ENCODE peak calls at places on chromosome 7, in six cellular contexts. O is GM12891; Y is frontal cortex; X is effector CD4-positive, alpha-beta T cell; R is fibroblast of the conjunctiva; K is effector memory CD8-positive, alpha-beta T cell. L is an unnamed sample.

GRCh38 chr7:87058739-87059524 is 522 bp downstream of the ELAPOR2 start:
- DNase-seq in O (peak; percentile 14), Y (no peak), X (peak; percentile 10), R (no peak), K (peak; percentile 6), L (no peak)

GRCh38 chr7:16851829-16852228 is 30.0 kb downstream of the AGR3 start:
- DNase-seq in O (no peak), Y (no peak), X (no peak), R (no peak), K (no peak), L (no peak)

GRCh38 chr7:126803060-126803665 is 449.6 kb downstream of the GRM8 start:
- DNase-seq in O (peak; percentile 39), Y (no peak), X (no peak), R (peak; percentile 37), K (peak; percentile 8), L (no peak)

GRCh38 chr7:99365318-99366141 is 9.0 kb upstream of the ARPC1B start:
- DNase-seq in O (peak; percentile 61), Y (no peak), X (peak; percentile 67), R (no peak), K (peak; percentile 59), L (no peak)

GRCh38 chr7:157830331-157830730 is 493.5 kb downstream of the DNAJB6 start:
- DNase-seq in O (no peak), Y (no peak), X (no peak), R (no peak), K (no peak), L (no peak)

GRCh38 chr7:42858570-42858969 is 53.3 kb downstream of the C7orf25 start:
- DNase-seq in O (no peak), Y (no peak), X (no peak), R (no peak), K (no peak), L (no peak)

GRCh38 chr7:104137511-104137910 is 70.3 kb downstream of the ORC5 start:
- DNase-seq in O (no peak), Y (no peak), X (no peak), R (no peak), K (no peak), L (no peak)

GRCh38 chr7:66013938-66014337 is 31.9 kb upstream of the GUSB start:
- DNase-seq in O (no peak), Y (no peak), X (no peak), R (peak; percentile 30), K (no peak), L (no peak)

GRCh38 chr7:54419209-54419608 is 123.0 kb upstream of the VSTM2A start:
- DNase-seq in O (no peak), Y (no peak), X (no peak), R (no peak), K (no peak), L (no peak)

GRCh38 chr7:90458104-90458503 is 11.3 kb upstream of the PTTG1IP2 start:
- DNase-seq in O (no peak), Y (no peak), X (no peak), R (no peak), K (no peak), L (no peak)